ENCODE peak calls at places on chromosomes 12 and 14, in ten cellular contexts. Q is MCF 10A, J is thoracic aorta, L is psoas muscle, H is WTC11, T is osteoblast, B is tibial artery, D is right atrium auricular region, W is ascending aorta, X is cardiac fibroblast. C is an unnamed sample.

GRCh38 chr14:30610719-30611388 is 11.3 kb upstream of the SCFD1 start:
- DNase-seq in B (peak), J (no peak), Q (peak), L (no peak), X (peak), W (no peak), D (no peak), H (no peak), T (no peak), C (no peak)

GRCh38 chr12:7935773-7936581 is at the start of gene SLC2A3:
- DNase-seq in T (peak), W (no peak), X (peak), L (no peak), J (no peak), H (peak), B (peak), D (peak), Q (peak), C (no peak)

GRCh38 chr12:69000540-69001243 is 67.7 kb upstream of the CPM start:
- DNase-seq in L (no peak), J (no peak), T (peak), W (no peak), B (no peak), Q (no peak), X (peak), D (no peak), H (no peak), C (no peak)

GRCh38 chr12:119672194-119672593 is 4.3 kb downstream of the PRKAB1 start:
- DNase-seq in H (no peak), J (no peak), Q (no peak), D (no peak), B (no peak), W (no peak), T (no peak), X (no peak), L (no peak), C (no peak)

GRCh38 chr12:14769837-14770494 is 33.3 kb downstream of the WBP11 start:
- DNase-seq in B (peak), L (peak), D (peak), J (peak), T (peak), X (peak), W (peak), H (peak), Q (peak), C (peak)

GRCh38 chr12:111034911-111035577 is 114.7 kb upstream of the MYL2 start:
- DNase-seq in J (no peak), Q (no peak), X (peak), H (peak), B (no peak), D (no peak), L (no peak), T (no peak), W (no peak), C (peak)

GRCh38 chr12:116026768-116027550 is 250.5 kb downstream of the MED13L start:
- DNase-seq in L (no peak), W (no peak), T (no peak), X (no peak), Q (no peak), H (no peak), J (no peak), B (no peak), D (no peak), C (no peak)

GRCh38 chr12:53862831-53863230 is 75.8 kb upstream of the HOXC13 start:
- DNase-seq in L (no peak), T (no peak), D (no peak), W (no peak), X (peak), B (no peak), Q (no peak), J (no peak), H (no peak), C (no peak)

GRCh38 chr12:67632005-67632404 is 16.5 kb upstream of the DYRK2 start:
- DNase-seq in D (no peak), B (no peak), H (no peak), X (no peak), Q (no peak), J (no peak), L (no peak), W (no peak), T (no peak), C (no peak)

GRCh38 chr12:59619461-59620240 is 23.8 kb downstream of the SLC16A7 start:
- DNase-seq in T (no peak), B (no peak), X (no peak), J (no peak), W (no peak), Q (no peak), L (no peak), H (no peak), D (no peak), C (no peak)

GRCh38 chr14:91231446-91231845 is 13.1 kb downstream of the GPR68 start:
- DNase-seq in T (peak), Q (no peak), X (peak), J (no peak), D (no peak), W (no peak), H (no peak), L (no peak), B (no peak), C (no peak)

GRCh38 chr12:58011676-58012075 is 70.3 kb downstream of the ATP23 start:
- DNase-seq in X (no peak), W (no peak), T (no peak), D (no peak), L (no peak), Q (no peak), J (no peak), B (no peak), H (no peak), C (no peak)

GRCh38 chr12:38113991-38114390 is 202.6 kb upstream of the ALG10B start:
- DNase-seq in D (no peak), B (no peak), J (no peak), L (no peak), T (no peak), H (no peak), Q (no peak), W (no peak), X (no peak), C (no peak)

GRCh38 chr14:74514471-74514932 is 20.9 kb downstream of the ISCA2 start:
- DNase-seq in D (no peak), J (no peak), H (peak), X (peak), W (peak), Q (no peak), T (peak), B (peak), L (peak), C (no peak)

GRCh38 chr12:68529466-68529865 is 81.2 kb upstream of the RAP1B start:
- DNase-seq in J (no peak), L (no peak), W (no peak), Q (no peak), B (no peak), T (no peak), X (no peak), D (no peak), H (no peak), C (no peak)

GRCh38 chr12:1006255-1006654 is 15.2 kb downstream of the ERC1 start:
- DNase-seq in L (no peak), Q (peak), H (no peak), J (no peak), D (no peak), X (no peak), B (no peak), T (no peak), W (no peak), C (no peak)

GRCh38 chr12:132153501-132154340 is 9.5 kb downstream of the NOC4L start:
- DNase-seq in D (no peak), X (peak), H (peak), Q (peak), W (no peak), B (peak), L (peak), T (peak), J (no peak), C (peak)

GRCh38 chr12:11862794-11863193 is 207.9 kb upstream of the BCL2L14 start:
- DNase-seq in D (no peak), W (no peak), X (peak), B (no peak), Q (no peak), T (no peak), L (no peak), H (no peak), J (no peak), C (no peak)

GRCh38 chr12:32768518-32768917 is 12.8 kb upstream of the YARS2 start:
- DNase-seq in T (no peak), J (no peak), H (no peak), B (no peak), W (no peak), Q (no peak), X (no peak), D (no peak), L (no peak), C (no peak)

GRCh38 chr14:75044322-75044721 is 6.9 kb downstream of the MLH3 start:
- DNase-seq in D (no peak), H (no peak), Q (peak), L (no peak), B (no peak), X (peak), W (no peak), J (no peak), T (no peak), C (no peak)

GRCh38 chr14:89641495-89642162 is 224.6 kb upstream of the FOXN3 start:
- DNase-seq in T (no peak), X (no peak), B (no peak), Q (no peak), L (no peak), D (no peak), H (no peak), W (no peak), J (no peak), C (no peak)

GRCh38 chr12:88553941-88554658 is 26.2 kb downstream of the KITLG start:
- DNase-seq in H (no peak), B (peak), D (no peak), Q (peak), X (peak), T (no peak), J (no peak), W (no peak), L (no peak), C (no peak)

GRCh38 chr14:102394717-102395378 is 32.1 kb downstream of the TECPR2 start:
- DNase-seq in J (no peak), L (no peak), W (no peak), B (no peak), H (no peak), X (no peak), T (no peak), D (no peak), Q (no peak), C (no peak)

GRCh38 chr12:107917912-107918800 is 143.7 kb downstream of the ASCL4 start:
- DNase-seq in D (no peak), L (no peak), B (no peak), J (no peak), T (no peak), W (no peak), H (peak), X (peak), Q (peak), C (no peak)

GRCh38 chr12:82912406-82912805 is 225.7 kb downstream of the TMTC2 start:
- DNase-seq in H (no peak), X (peak), L (no peak), T (no peak), W (no peak), D (no peak), B (no peak), J (no peak), Q (peak), C (no peak)

GRCh38 chr12:91215940-91216454 is 33.4 kb upstream of the DCN start:
- DNase-seq in D (no peak), Q (no peak), J (no peak), B (peak), W (no peak), L (no peak), T (no peak), H (no peak), X (peak), C (no peak)

GRCh38 chr12:32754101-32754500 is 1.6 kb downstream of the YARS2 start:
- DNase-seq in T (no peak), L (no peak), W (no peak), D (no peak), B (no peak), X (peak), H (no peak), J (no peak), Q (peak), C (no peak)

GRCh38 chr12:120235369-120236123 is 30.0 kb downstream of the PXN start:
- DNase-seq in X (peak), H (peak), J (no peak), W (no peak), D (no peak), T (peak), L (no peak), Q (no peak), B (no peak), C (no peak)

GRCh38 chr12:119020377-119021360 is 39.3 kb downstream of the SRRM4 start:
- DNase-seq in T (no peak), B (no peak), H (peak), D (no peak), L (no peak), Q (no peak), W (no peak), X (no peak), J (no peak), C (no peak)

GRCh38 chr12:40921563-40922163 is 229.4 kb downstream of the CNTN1 start:
- DNase-seq in H (no peak), T (no peak), D (no peak), L (no peak), B (no peak), J (no peak), Q (peak), W (no peak), X (peak), C (no peak)
- TF ChIP-seq CTCF in H (peak), T (peak), D (peak), L (peak), B (peak), J (peak), Q (peak), W (peak), X (peak), C (peak)

GRCh38 chr12:30447061-30447750 is 248.5 kb downstream of the IPO8 start:
- DNase-seq in W (no peak), L (no peak), J (no peak), B (no peak), X (peak), Q (no peak), T (no peak), D (no peak), H (no peak), C (no peak)

GRCh38 chr12:30450226-30450625 is 245.4 kb downstream of the IPO8 start:
- DNase-seq in J (no peak), H (no peak), Q (no peak), D (no peak), X (peak), T (no peak), W (no peak), B (no peak), L (no peak), C (no peak)

GRCh38 chr12:30448038-30448437 is 247.6 kb downstream of the IPO8 start:
- DNase-seq in H (no peak), L (no peak), B (no peak), W (no peak), J (no peak), D (no peak), X (peak), T (no peak), Q (no peak), C (no peak)

GRCh38 chr12:30450872-30451271 is 244.8 kb downstream of the IPO8 start:
- DNase-seq in T (no peak), B (no peak), W (no peak), J (no peak), H (no peak), X (peak), D (no peak), L (no peak), Q (no peak), C (no peak)
- TF ChIP-seq CTCF in T (no peak), B (no peak), W (no peak), J (no peak), H (no peak), X (no peak), D (no peak), L (no peak), Q (no peak), C (no peak)

GRCh38 chr14:94682736-94683135 is 70.5 kb downstream of the SERPINA3 start:
- DNase-seq in Q (no peak), X (no peak), D (no peak), H (no peak), J (no peak), W (no peak), T (no peak), L (no peak), B (no peak), C (no peak)

GRCh38 chr14:94685681-94686485 is 73.7 kb downstream of the SERPINA3 start:
- DNase-seq in J (no peak), Q (no peak), D (no peak), W (no peak), T (peak), H (no peak), X (no peak), B (no peak), L (no peak), C (no peak)

GRCh38 chr14:94686511-94687160 is 74.4 kb downstream of the SERPINA3 start:
- DNase-seq in H (no peak), Q (no peak), L (no peak), D (no peak), T (peak), B (no peak), W (no peak), J (no peak), X (no peak), C (no peak)

GRCh38 chr14:94682061-94682516 is 69.9 kb downstream of the SERPINA3 start:
- DNase-seq in B (no peak), Q (no peak), X (no peak), L (no peak), T (no peak), D (no peak), J (no peak), W (no peak), H (no peak), C (no peak)

DNA sequence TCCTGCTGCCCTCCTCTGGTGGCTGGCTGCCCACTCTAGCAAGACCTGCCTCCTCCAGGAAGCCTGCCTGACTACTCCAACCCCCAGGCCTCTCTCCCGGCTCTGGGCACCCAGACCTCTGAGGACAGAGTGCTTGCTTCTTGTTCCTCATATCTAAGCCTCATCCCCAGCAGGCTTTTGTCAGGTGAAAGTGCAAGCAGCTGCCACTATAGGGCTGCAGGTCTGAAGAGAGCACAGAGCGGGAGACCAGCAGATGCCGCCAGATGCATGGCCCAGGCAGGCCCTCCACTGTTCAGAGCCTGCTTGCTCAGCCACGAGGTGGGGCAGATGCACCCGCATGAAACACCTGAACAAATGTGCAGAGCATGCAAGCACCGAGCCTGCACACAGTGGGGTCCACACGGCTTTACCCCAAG is 73.0 kb downstream of the SERPINA3 start:
- DNase-seq in T (peak), W (no peak), Q (no peak), B (no peak), H (no peak), J (no peak), D (no peak), L (no peak), X (no peak), C (no peak)
- TF ChIP-seq CTCF in T (no peak), W (no peak), Q (no peak), B (no peak), H (no peak), J (no peak), D (no peak), L (no peak), X (no peak), C (no peak)

GRCh38 chr12:102735104-102735503 is 181.9 kb downstream of the PAH start:
- DNase-seq in L (no peak), W (no peak), X (no peak), T (no peak), Q (no peak), J (no peak), D (no peak), H (no peak), B (no peak), C (no peak)

GRCh38 chr12:102736328-102736727 is 180.7 kb downstream of the PAH start:
- DNase-seq in L (no peak), W (no peak), T (no peak), J (no peak), H (no peak), D (no peak), X (no peak), B (no peak), Q (no peak), C (no peak)

GRCh38 chr12:102741196-102741595 is 175.8 kb downstream of the PAH start:
- DNase-seq in H (no peak), B (no peak), D (no peak), W (no peak), X (no peak), L (no peak), J (no peak), Q (no peak), T (no peak), C (no peak)

GRCh38 chr12:102740157-102741032 is 176.6 kb downstream of the PAH start:
- DNase-seq in B (no peak), X (peak), H (no peak), D (no peak), J (no peak), Q (peak), T (no peak), L (no peak), W (no peak), C (no peak)
- TF ChIP-seq CTCF in B (peak), X (no peak), H (no peak), D (peak), J (no peak), Q (peak), T (peak), L (no peak), W (no peak), C (peak)

GRCh38 chr14:106141242-106142220 is 615.1 kb downstream of the TMEM121 start:
- DNase-seq in L (no peak), H (no peak), B (no peak), W (no peak), Q (no peak), T (peak), J (no peak), D (no peak), X (no peak), C (no peak)
- TF ChIP-seq CTCF in L (no peak), H (no peak), B (no peak), W (no peak), Q (peak), T (no peak), J (no peak), D (no peak), X (no peak), C (no peak)

GRCh38 chr14:105221598-105222178 is 26.6 kb upstream of the BTBD6 start:
- DNase-seq in W (no peak), L (no peak), B (no peak), X (no peak), D (no peak), T (no peak), H (no peak), J (no peak), Q (no peak), C (no peak)
- TF ChIP-seq CTCF in W (no peak), L (no peak), B (no peak), X (no peak), D (no peak), T (no peak), H (no peak), J (no peak), Q (no peak), C (no peak)

GRCh38 chr12:114682920-114683708 is 861 bp downstream of the TBX3 start:
- DNase-seq in H (no peak), D (no peak), W (no peak), Q (peak), B (no peak), X (peak), J (no peak), L (peak), T (peak), C (no peak)

GRCh38 chr12:114683709-114684097 is 272 bp downstream of the TBX3 start:
- DNase-seq in T (peak), X (no peak), Q (no peak), L (no peak), H (no peak), J (no peak), W (no peak), D (no peak), B (no peak), C (no peak)

GRCh38 chr12:114685320-114685781 is 1.4 kb upstream of the TBX3 start:
- DNase-seq in T (peak), L (peak), D (no peak), H (no peak), B (no peak), J (no peak), W (no peak), X (no peak), Q (no peak), C (no peak)

GRCh38 chr12:114684870-114685273 is 897 bp upstream of the TBX3 start:
- DNase-seq in W (no peak), J (no peak), Q (no peak), T (peak), D (no peak), L (no peak), H (no peak), X (no peak), B (no peak), C (no peak)

DNA sequence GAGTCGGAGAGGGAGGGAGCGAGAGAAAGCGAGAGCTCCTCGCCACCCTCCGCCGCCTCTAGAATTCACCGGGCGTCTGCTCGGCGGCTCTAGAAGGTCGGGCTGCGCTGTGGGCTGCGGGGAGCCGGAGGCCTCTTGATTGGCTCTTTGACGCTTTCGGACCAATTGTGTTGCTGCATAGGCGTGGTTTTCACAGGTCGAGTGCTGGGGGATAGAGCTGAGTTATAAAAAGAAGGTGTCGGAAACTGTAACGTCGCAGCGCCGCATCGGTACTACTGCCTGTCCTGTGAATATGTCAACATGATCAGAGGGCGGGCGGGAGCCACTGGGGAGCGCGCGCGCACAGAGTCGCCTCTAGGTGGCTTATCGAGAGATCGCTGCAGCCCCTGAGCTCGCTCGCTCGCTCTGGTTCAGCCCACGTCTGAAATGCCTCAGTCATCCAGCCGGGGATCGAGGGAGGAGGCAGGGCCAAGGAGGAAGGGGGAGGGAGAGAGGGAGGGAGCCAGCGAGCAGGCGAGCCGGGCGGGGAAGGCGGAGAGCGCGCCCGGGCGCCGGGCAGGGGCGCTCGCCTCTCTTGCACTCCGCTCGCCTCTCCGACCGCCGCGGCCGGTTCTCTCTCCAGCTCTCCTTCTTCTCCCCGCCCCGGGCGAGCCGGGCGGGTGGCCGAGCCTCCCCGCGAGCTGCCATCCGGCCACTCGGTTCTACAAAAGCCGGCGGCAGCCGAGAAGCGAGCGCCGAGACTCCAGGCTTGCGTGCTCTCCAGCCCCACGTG is at the start of gene TBX3:
- DNase-seq in T (peak), W (peak), X (peak), J (peak), B (peak), D (peak), L (peak), Q (peak), H (peak), C (peak)
- TF ChIP-seq CTCF in T (peak), W (no peak), X (peak), J (peak), B (peak), D (peak), L (peak), Q (peak), H (no peak), C (peak)

C was measured in mesothelial cell of epicardium.